ENCODE peak calls at places on chromosomes 6 and 20, in nine cellular contexts. N, L, Y, K, B, I, Q, P and C are unnamed samples.

GRCh38 chr6:21201673-21202430 is 391.7 kb upstream of the SOX4 start:
- DNase-seq in L (no peak), P (no peak), Y (no peak), I (no peak), N (no peak), K (no peak), B (no peak), Q (no peak), C (no peak)

GRCh38 chr6:152503541-152503940 is 133.6 kb downstream of the SYNE1 start:
- DNase-seq in P (no peak), Y (no peak), N (no peak), Q (peak; percentile 3), L (no peak), B (no peak), I (no peak), K (no peak), C (no peak)

GRCh38 chr20:9660236-9660868 is 146.0 kb downstream of the LAMP5 start:
- DNase-seq in I (no peak), P (no peak), B (no peak), L (no peak), Q (peak; percentile 4), Y (peak; percentile 16), N (no peak), K (no peak), C (no peak)

GRCh38 chr20:46011631-46012482 is 3.1 kb downstream of the MMP9 start:
- DNase-seq in Y (peak; percentile 46), L (peak; percentile 48), P (peak; percentile 79), K (peak; percentile 78), I (no peak), N (peak; percentile 69), Q (peak; percentile 36), B (peak; percentile 71), C (peak; percentile 94)

GRCh38 chr6:4647414-4648365 is 128.5 kb upstream of the CDYL start:
- DNase-seq in N (peak; percentile 93), K (peak; percentile 84), P (peak; percentile 82), I (no peak), Y (peak; percentile 53), B (peak; percentile 74), Q (peak; percentile 77), L (peak; percentile 72), C (peak; percentile 76)

GRCh38 chr6:146582857-146583256 is 15.9 kb upstream of the ADGB start:
- DNase-seq in L (peak; percentile 43), Q (no peak), Y (no peak), N (peak; percentile 77), P (no peak), B (no peak), I (no peak), K (peak; percentile 62), C (no peak)

GRCh38 chr20:7308163-7308562 is 540.7 kb downstream of the BMP2 start:
- DNase-seq in Y (no peak), K (no peak), I (no peak), N (no peak), P (no peak), B (no peak), Q (no peak), L (no peak), C (no peak)

GRCh38 chr20:41261260-41261659 is 56.3 kb downstream of the ZHX3 start:
- DNase-seq in L (no peak), K (no peak), Y (no peak), N (no peak), I (no peak), Q (peak; percentile 15), B (no peak), P (no peak), C (no peak)

GRCh38 chr20:24742436-24742835 is 206.6 kb upstream of the CST7 start:
- DNase-seq in Q (no peak), N (no peak), K (no peak), L (no peak), B (no peak), I (no peak), Y (no peak), P (no peak), C (no peak)

GRCh38 chr20:58071991-58072390 is 156.5 kb downstream of the ANKRD60 start:
- DNase-seq in Y (no peak), Q (no peak), I (no peak), K (no peak), P (no peak), B (no peak), L (no peak), N (no peak), C (no peak)

GRCh38 chr6:65937982-65938381 is 231.0 kb upstream of the EYS start:
- DNase-seq in N (no peak), I (no peak), L (no peak), Y (no peak), Q (no peak), B (no peak), K (no peak), P (no peak), C (no peak)

GRCh38 chr6:45473121-45473967 is 95.6 kb upstream of the SUPT3H start:
- DNase-seq in P (no peak), K (no peak), Y (no peak), N (no peak), B (no peak), L (peak; percentile 34), Q (no peak), I (no peak), C (no peak)

GRCh38 chr6:128327890-128328289 is 192.5 kb downstream of the PTPRK start:
- DNase-seq in N (no peak), I (no peak), L (no peak), B (peak; percentile 3), P (no peak), Q (no peak), Y (peak; percentile 37), K (no peak), C (no peak)

GRCh38 chr6:5626727-5627426 is 365.6 kb downstream of the FARS2 start:
- DNase-seq in P (no peak), Y (no peak), N (no peak), L (no peak), K (no peak), B (no peak), Q (no peak), I (peak; percentile 27), C (no peak)

GRCh38 chr20:36821964-36822437 is 48.4 kb upstream of the DSN1 start:
- DNase-seq in Y (no peak), N (no peak), Q (no peak), L (peak; percentile 38), I (no peak), P (peak; percentile 64), B (no peak), K (no peak), C (no peak)

GRCh38 chr20:36820928-36821327 is 47.4 kb upstream of the DSN1 start:
- DNase-seq in B (no peak), N (no peak), K (no peak), L (no peak), I (no peak), P (no peak), Q (no peak), Y (no peak), C (no peak)

GRCh38 chr20:36824142-36824940 is 50.8 kb upstream of the DSN1 start:
- DNase-seq in I (no peak), Y (no peak), N (no peak), L (no peak), Q (no peak), B (no peak), P (no peak), K (no peak), C (no peak)

GRCh38 chr20:36825374-36826104 is 50.4 kb upstream of the TLDC2 start:
- DNase-seq in Y (no peak), K (no peak), L (no peak), B (no peak), P (no peak), N (no peak), I (no peak), Q (no peak), C (no peak)

GRCh38 chr20:36823126-36823525 is 49.6 kb upstream of the DSN1 start:
- DNase-seq in K (no peak), Q (no peak), N (no peak), L (peak; percentile 60), B (no peak), I (no peak), Y (no peak), P (no peak), C (no peak)
- TF ChIP-seq POLR2AphosphoS5 in K (no peak), Q (no peak), N (peak; percentile 12), L (no peak), B (no peak), I (no peak), Y (no peak), P (no peak), C (no peak)

GRCh38 chr20:60372822-60373221 is 414.6 kb downstream of the CDH26 start:
- DNase-seq in I (no peak), B (no peak), P (no peak), Y (no peak), Q (no peak), N (no peak), L (no peak), K (no peak), C (no peak)
- TF ChIP-seq POLR2A in I (no peak), B (no peak), P (no peak), Y (no peak), Q (no peak), N (no peak), L (no peak), K (no peak), C (no peak)

DNA sequence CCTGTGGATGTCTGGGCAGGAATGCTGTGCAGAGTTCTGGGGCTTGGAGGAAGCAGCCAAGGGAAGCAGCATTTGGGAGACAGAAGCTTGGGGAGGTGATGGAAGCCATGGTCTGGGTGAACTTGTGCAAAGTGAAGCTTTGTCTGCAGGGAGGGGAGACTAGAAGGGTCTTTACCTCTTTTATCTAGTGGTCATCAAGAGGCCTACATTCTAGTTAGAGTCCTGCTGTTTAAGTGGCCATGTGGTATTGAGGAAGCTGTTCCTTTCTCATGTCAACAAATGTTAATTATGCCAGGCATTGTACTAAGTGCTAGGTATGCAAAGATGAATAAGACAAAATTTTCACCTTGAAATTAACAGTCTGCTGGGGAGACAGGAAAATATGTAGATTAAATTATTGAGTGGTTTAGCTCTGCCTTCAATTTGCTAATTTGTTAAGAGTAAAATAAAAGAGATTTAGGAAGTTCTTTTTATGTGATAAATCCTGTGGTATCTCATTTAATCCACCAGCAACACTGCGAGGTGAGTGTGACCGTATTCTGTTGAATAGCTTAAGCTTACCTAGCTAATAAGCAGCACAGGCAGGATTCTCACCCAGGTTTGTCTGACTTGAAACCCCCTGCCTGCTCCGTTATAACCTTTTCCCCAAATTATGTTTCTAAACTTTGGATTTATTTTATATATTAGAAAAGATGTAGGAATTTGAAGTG is 43.1 kb downstream of the ARID1B start:
- DNase-seq in Y (no peak), N (no peak), B (no peak), I (no peak), Q (no peak), K (no peak), L (no peak), P (no peak), C (no peak)
- TF ChIP-seq POLR2AphosphoS5 in Y (no peak), N (no peak), B (no peak), I (no peak), Q (no peak), K (no peak), L (no peak), P (no peak), C (no peak)

DNA sequence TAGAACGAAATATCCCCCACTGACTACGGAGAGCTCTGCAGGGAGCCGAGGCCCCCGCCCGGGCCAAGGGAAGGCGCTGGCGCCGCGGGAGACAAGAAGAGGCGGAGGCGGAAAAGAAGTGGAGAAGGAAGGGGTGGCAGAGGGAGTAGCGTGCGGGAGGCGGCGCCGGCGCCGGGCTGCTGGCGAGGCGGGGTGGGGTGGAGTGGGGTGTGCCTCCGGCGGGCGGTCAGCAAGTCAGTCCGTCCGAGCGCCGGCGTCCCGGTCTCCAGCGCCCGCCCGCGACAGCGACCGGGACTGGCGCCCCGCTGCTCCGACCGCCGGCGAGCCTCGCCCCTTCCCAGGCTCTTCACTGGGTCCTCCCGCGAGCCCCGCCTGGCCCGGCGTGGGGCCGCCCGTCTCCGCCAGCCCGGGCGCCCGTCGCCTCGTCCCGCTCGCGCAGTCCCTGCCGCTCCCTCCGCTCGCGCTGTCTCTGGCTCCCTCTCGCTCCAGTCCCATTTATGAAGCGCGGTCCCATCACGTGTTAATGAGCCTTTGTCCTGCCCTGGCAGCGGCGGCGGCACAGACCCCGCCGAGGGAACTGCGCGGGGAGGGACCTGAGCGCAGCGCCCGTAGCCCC is at the start of gene CNR1:
- DNase-seq in P (peak; percentile 95), L (peak; percentile 52), N (peak; percentile 89), K (no peak), B (no peak), I (no peak), Y (no peak), Q (peak; percentile 24), C (peak; percentile 87)
- TF ChIP-seq POLR2A in P (peak; percentile 39), L (no peak), N (no peak), K (peak; percentile 7), B (no peak), I (peak; percentile 77), Y (no peak), Q (no peak), C (no peak)